ENCODE peak calls at places on chromosomes 12 and 14, in four cellular contexts. One of them, this sample, is unnamed.

GRCh38 chr14:96625436-96625945 is 123.3 kb downstream of the PAPOLA start:
- DNase-seq in amniotic stem cell: no peak
- DNase-seq in WTC11: no peak
- DNase-seq in cardiac septum: peak; percentile 64
- DNase-seq in this sample: no peak

GRCh38 chr14:59632381-59632780 is 55.8 kb upstream of the CCDC175 start:
- DNase-seq in amniotic stem cell: no peak
- DNase-seq in WTC11: peak; percentile 64
- DNase-seq in cardiac septum: no peak
- DNase-seq in this sample: peak; percentile 42

GRCh38 chr14:24078146-24078545 is 6.8 kb downstream of the CPNE6 start:
- DNase-seq in amniotic stem cell: no peak
- DNase-seq in WTC11: no peak
- DNase-seq in cardiac septum: no peak
- DNase-seq in this sample: no peak

GRCh38 chr12:122031342-122032216 is 9.9 kb downstream of the BCL7A start:
- DNase-seq in amniotic stem cell: no peak
- DNase-seq in WTC11: peak; percentile 85
- DNase-seq in cardiac septum: no peak
- DNase-seq in this sample: peak; percentile 57

GRCh38 chr12:93784339-93785086 is 107.3 kb downstream of the CRADD start:
- DNase-seq in amniotic stem cell: no peak
- DNase-seq in WTC11: no peak
- DNase-seq in cardiac septum: no peak
- DNase-seq in this sample: peak; percentile 95

GRCh38 chr12:112340983-112341840 is 41.0 kb downstream of the HECTD4 start:
- DNase-seq in amniotic stem cell: no peak
- DNase-seq in WTC11: no peak
- DNase-seq in cardiac septum: no peak
- DNase-seq in this sample: no peak

GRCh38 chr14:84303140-84303539 is 1226.8 kb upstream of the FLRT2 start:
- DNase-seq in amniotic stem cell: no peak
- DNase-seq in WTC11: no peak
- DNase-seq in cardiac septum: no peak
- DNase-seq in this sample: no peak

GRCh38 chr12:49358548-49359141 is 8.6 kb upstream of the SPATS2 start:
- DNase-seq in amniotic stem cell: no peak
- DNase-seq in WTC11: peak; percentile 67
- DNase-seq in cardiac septum: no peak
- DNase-seq in this sample: peak; percentile 75

GRCh38 chr12:65728913-65729793 is 95.1 kb upstream of the HMGA2 start:
- DNase-seq in amniotic stem cell: no peak
- DNase-seq in WTC11: peak; percentile 68
- DNase-seq in cardiac septum: no peak
- DNase-seq in this sample: peak; percentile 61

GRCh38 chr12:80472912-80473500 is 29.0 kb downstream of the PTPRQ start:
- DNase-seq in amniotic stem cell: no peak
- DNase-seq in WTC11: peak; percentile 17
- DNase-seq in cardiac septum: no peak
- DNase-seq in this sample: peak; percentile 82

GRCh38 chr14:61077946-61078738 is 97.1 kb downstream of the SLC38A6 start:
- DNase-seq in amniotic stem cell: no peak
- DNase-seq in WTC11: no peak
- DNase-seq in cardiac septum: no peak
- DNase-seq in this sample: no peak

GRCh38 chr12:67482751-67483661 is 165.5 kb upstream of the DYRK2 start:
- DNase-seq in amniotic stem cell: no peak
- DNase-seq in WTC11: no peak
- DNase-seq in cardiac septum: peak; percentile 84
- DNase-seq in this sample: peak; percentile 61

GRCh38 chr14:38040411-38040810 is 167.3 kb upstream of the SSTR1 start:
- DNase-seq in amniotic stem cell: no peak
- DNase-seq in WTC11: no peak
- DNase-seq in cardiac septum: no peak
- DNase-seq in this sample: no peak